ENCODE peak calls at places on chromosomes 2 and 18, in six cellular contexts. A, V, O, K, J and U are unnamed samples.

GRCh38 chr18:42341423-42341822 is 386.4 kb downstream of the PIK3C3 start:
- DNase-seq in A (no peak), V (no peak), O (no peak), K (no peak), J (no peak), U (no peak)

GRCh38 chr18:6401687-6402086 is 13.0 kb downstream of the L3MBTL4 start:
- DNase-seq in A (no peak), V (no peak), O (no peak), K (no peak), J (no peak), U (no peak)

GRCh38 chr18:50805732-50806131 is 14.1 kb downstream of the MRO start:
- DNase-seq in A (no peak), V (no peak), O (no peak), K (no peak), J (no peak), U (no peak)

GRCh38 chr2:13698847-13699246 is 933.7 kb upstream of the LRATD1 start:
- DNase-seq in A (no peak), V (no peak), O (no peak), K (no peak), J (no peak), U (no peak)

GRCh38 chr2:134460583-134460998 is 206.7 kb downstream of the MGAT5 start:
- DNase-seq in A (no peak), V (peak), O (no peak), K (peak), J (no peak), U (no peak)

GRCh38 chr2:183059561-183059960 is 19.0 kb upstream of the DUSP19 start:
- DNase-seq in A (peak), V (peak), O (no peak), K (no peak), J (no peak), U (no peak)

GRCh38 chr2:69177785-69178636 is 165.0 kb downstream of the ANTXR1 start:
- DNase-seq in A (no peak), V (peak), O (peak), K (peak), J (peak), U (peak)

GRCh38 chr2:113058998-113059960 is at the start of gene IL36RN:
- DNase-seq in A (no peak), V (no peak), O (no peak), K (no peak), J (no peak), U (no peak)

GRCh38 chr2:100806550-100806949 is 13.4 kb upstream of the NPAS2 start:
- DNase-seq in A (no peak), V (no peak), O (no peak), K (no peak), J (no peak), U (no peak)

GRCh38 chr2:213086566-213086965 is 64.8 kb downstream of the IKZF2 start:
- DNase-seq in A (no peak), V (no peak), O (no peak), K (no peak), J (no peak), U (no peak)

GRCh38 chr2:96923810-96924774 is 54.2 kb upstream of the SEMA4C start:
- DNase-seq in A (no peak), V (no peak), O (no peak), K (no peak), J (no peak), U (no peak)

GRCh38 chr2:164981217-164981990 is 26.1 kb upstream of the SLC38A11 start:
- DNase-seq in A (no peak), V (peak), O (no peak), K (no peak), J (no peak), U (no peak)

GRCh38 chr2:156435725-156436476 is at the start of gene GPD2:
- DNase-seq in A (peak), V (peak), O (peak), K (peak), J (peak), U (peak)

GRCh38 chr2:28621172-28622100 is 125.6 kb downstream of the PLB1 start:
- DNase-seq in A (peak), V (peak), O (peak), K (peak), J (peak), U (peak)

GRCh38 chr2:218032336-218033171 is 29.8 kb upstream of the TNS1 start:
- DNase-seq in A (no peak), V (no peak), O (peak), K (no peak), J (no peak), U (no peak)

GRCh38 chr18:61322265-61322873 is 10.9 kb upstream of the CDH20 start:
- DNase-seq in A (no peak), V (peak), O (no peak), K (peak), J (no peak), U (no peak)

GRCh38 chr2:58146707-58147106 is 94.4 kb downstream of the FANCL start:
- DNase-seq in A (peak), V (peak), O (no peak), K (no peak), J (no peak), U (no peak)

GRCh38 chr18:1585881-1586488 is 681.3 kb downstream of the ADCYAP1 start:
- DNase-seq in A (peak), V (peak), O (no peak), K (no peak), J (no peak), U (peak)
- TF ChIP-seq CTCF in A (peak), V (peak), O (peak), K (no peak), J (peak), U (peak)

GRCh38 chr2:121530563-121531334 is at the start of gene RNU4ATAC:
- DNase-seq in A (peak), V (peak), O (peak), K (peak), J (peak), U (peak)

GRCh38 chr2:121534007-121534406 is 3.3 kb downstream of the RNU4ATAC start:
- DNase-seq in A (no peak), V (no peak), O (no peak), K (no peak), J (no peak), U (no peak)

GRCh38 chr2:121532894-121533293 is 2.2 kb downstream of the RNU4ATAC start:
- DNase-seq in A (peak), V (no peak), O (no peak), K (no peak), J (no peak), U (no peak)

GRCh38 chr2:121530210-121530562 is 494 bp upstream of the RNU4ATAC start:
- DNase-seq in A (peak), V (peak), O (peak), K (peak), J (no peak), U (no peak)

GRCh38 chr2:121532347-121532766 is 1.7 kb downstream of the RNU4ATAC start:
- DNase-seq in A (no peak), V (peak), O (no peak), K (no peak), J (no peak), U (no peak)
- H3K4me3 ChIP-seq in A (no peak), V (no peak), O (no peak), K (no peak), J (no peak), U (no peak)

GRCh38 chr2:86025229-86025820 is 80.4 kb downstream of the POLR1A start:
- DNase-seq in A (no peak), V (no peak), O (no peak), K (no peak), J (no peak), U (no peak)
- TF ChIP-seq CTCF in A (no peak), V (peak), O (no peak), K (no peak), J (no peak), U (peak)

DNA sequence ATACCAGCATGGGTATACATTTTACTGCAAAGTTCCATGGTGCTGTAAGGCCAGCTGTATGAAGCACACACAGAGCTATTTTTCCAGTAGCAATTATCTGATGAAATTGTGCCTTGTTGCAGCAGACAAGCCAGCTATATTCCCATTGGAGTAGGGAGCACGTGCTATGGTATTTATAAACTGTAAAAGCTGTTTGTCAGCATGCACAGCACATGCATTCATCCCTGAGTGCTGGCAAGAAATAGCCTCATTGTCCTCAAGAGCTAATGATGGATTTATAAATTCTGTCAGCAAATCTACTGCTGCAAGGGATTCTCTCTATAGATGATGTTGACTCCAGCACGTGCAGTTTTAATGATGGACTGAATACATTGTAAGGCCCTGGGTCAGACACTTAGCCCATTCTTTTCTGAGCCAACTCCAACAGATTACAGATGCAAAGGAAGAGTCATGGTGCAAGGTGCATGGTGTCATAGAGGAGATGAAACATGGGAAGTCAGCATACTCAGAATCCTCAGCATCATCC is 61.7 kb downstream of the KCNS3 start:
- DNase-seq in A (no peak), V (no peak), O (no peak), K (no peak), J (no peak), U (no peak)
- H3K4me3 ChIP-seq in A (no peak), V (no peak), O (no peak), K (no peak), J (no peak), U (no peak)